ENCODE peak calls at places on chromosome 20, in eight cellular contexts. D is endothelial cell, G is endothelial cell of umbilical vein, O is esophagus squamous epithelium, T is left ventricle myocardium inferior, S is mesothelial cell of epicardium, W is fibroblast of pulmonary artery, B is A549. M is an unnamed sample.
A peak's percentile ranks its signal among the peaks of the same experiment; 100 is the strongest.

GRCh38 chr20:62066983-62067433 is 1.3 kb upstream of the TAF4 start:
- DNase-seq in D (no peak), G (no peak), O (no peak), T (no peak), S (no peak), W (peak; percentile 25), B (no peak), M (peak; percentile 84)

GRCh38 chr20:51660741-51661608 is 107.2 kb downstream of the ATP9A start:
- DNase-seq in D (no peak), G (peak; percentile 96), O (no peak), T (no peak), S (no peak), W (peak; percentile 69), B (peak; percentile 31), M (no peak)

GRCh38 chr20:10553326-10553984 is 118.3 kb downstream of the SLX4IP start:
- DNase-seq in D (peak; percentile 64), G (peak; percentile 84), O (no peak), T (peak; percentile 60), S (peak; percentile 32), W (peak; percentile 90), B (peak; percentile 85), M (peak; percentile 76)

GRCh38 chr20:10080554-10080953 is 45.8 kb downstream of the ANKEF1 start:
- DNase-seq in D (no peak), G (no peak), O (no peak), T (no peak), S (no peak), W (no peak), B (no peak), M (no peak)

GRCh38 chr20:25571817-25572216 is 13.5 kb downstream of the NINL start:
- DNase-seq in D (no peak), G (no peak), O (no peak), T (no peak), S (no peak), W (no peak), B (no peak), M (no peak)

GRCh38 chr20:48841861-48842529 is 14.2 kb upstream of the PREX1 start:
- DNase-seq in D (no peak), G (peak; percentile 89), O (no peak), T (no peak), S (no peak), W (peak; percentile 83), B (peak; percentile 84), M (no peak)

GRCh38 chr20:62776692-62777527 is 19.4 kb upstream of the MRGBP start:
- DNase-seq in D (no peak), G (no peak), O (no peak), T (no peak), S (no peak), W (no peak), B (peak; percentile 61), M (peak; percentile 91)

GRCh38 chr20:5674176-5674660 is 76.0 kb upstream of the SHLD1 start:
- DNase-seq in D (no peak), G (no peak), O (no peak), T (no peak), S (no peak), W (no peak), B (no peak), M (no peak)

GRCh38 chr20:50765674-50766073 is 29.2 kb upstream of the BCAS4 start:
- DNase-seq in D (no peak), G (no peak), O (no peak), T (no peak), S (no peak), W (no peak), B (peak; percentile 56), M (no peak)

GRCh38 chr20:4573564-4574355 is 147.9 kb upstream of the PRND start:
- DNase-seq in D (no peak), G (no peak), O (no peak), T (no peak), S (no peak), W (peak; percentile 75), B (peak; percentile 99), M (no peak)

GRCh38 chr20:23161968-23162696 is 76.0 kb upstream of the CD93 start:
- DNase-seq in D (no peak), G (peak; percentile 58), O (no peak), T (peak; percentile 85), S (no peak), W (peak; percentile 98), B (peak; percentile 24), M (no peak)

DNA sequence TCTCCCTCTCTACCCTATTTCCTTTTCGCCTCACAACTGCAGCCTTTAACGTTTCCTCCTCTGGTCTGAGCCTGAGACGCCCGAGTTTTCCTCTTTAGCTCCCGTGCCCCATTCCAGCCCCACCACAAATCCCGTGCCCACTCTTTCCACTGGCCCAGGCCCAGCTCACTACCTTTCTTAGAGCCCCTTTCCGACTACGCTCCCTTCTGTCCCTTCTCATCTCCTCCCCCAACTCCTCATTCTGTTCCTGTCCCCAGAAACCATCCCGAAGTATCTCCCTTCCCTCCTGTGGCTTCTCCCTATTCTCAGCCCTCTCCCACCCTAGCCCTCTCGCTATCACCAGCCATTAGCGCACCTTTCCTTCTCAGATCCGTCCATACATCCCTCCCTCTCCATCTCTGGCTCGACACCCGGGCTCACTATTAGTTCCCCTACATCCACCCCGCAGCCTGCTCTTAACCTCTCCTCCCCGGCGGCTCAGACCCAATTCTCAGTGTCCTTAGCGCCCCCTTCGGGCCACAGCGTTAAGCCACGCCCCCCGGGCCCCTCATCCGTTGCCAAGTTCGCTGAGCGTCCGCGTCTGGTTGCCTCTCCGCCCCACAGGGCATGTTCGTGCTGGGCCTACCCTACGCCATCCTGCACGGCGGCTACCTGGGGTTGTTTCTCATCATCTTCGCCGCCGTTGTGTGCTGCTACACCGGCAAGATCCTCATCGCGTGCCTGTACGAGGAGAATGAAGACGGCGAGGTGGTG is 2.7 kb downstream of the SLC32A1 start:
- DNase-seq in D (peak; percentile 94), G (peak; percentile 31), O (no peak), T (no peak), S (no peak), W (peak; percentile 18), B (no peak), M (no peak)
- TF ChIP-seq CTCF in D (peak; percentile 52), G (peak; percentile 64), O (no peak), T (peak; percentile 18), S (no peak), W (peak; percentile 27), B (no peak), M (no peak)

DNA sequence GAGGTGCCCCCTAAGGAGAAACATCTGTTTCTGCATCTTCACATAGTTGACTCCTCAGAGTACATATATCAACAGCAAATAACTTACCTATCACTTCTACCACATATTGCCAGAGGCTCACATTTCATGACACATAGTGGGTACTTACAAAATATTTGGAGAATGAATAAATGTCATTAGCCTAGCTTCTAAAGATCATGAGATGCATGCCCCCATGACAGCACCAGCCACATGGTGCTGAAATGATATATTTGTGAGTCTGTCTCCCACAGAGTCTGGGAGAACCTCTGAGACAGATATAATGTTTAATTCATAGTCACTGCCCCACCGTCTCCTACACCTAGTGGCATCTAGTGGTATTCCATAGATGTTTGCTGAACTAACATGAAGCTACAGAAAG is 555.6 kb downstream of the KIF16B start:
- DNase-seq in D (no peak), G (no peak), O (no peak), T (no peak), S (no peak), W (no peak), B (no peak), M (no peak)
- TF ChIP-seq CTCF in D (no peak), G (no peak), O (no peak), T (no peak), S (no peak), W (no peak), B (no peak), M (no peak)

GRCh38 chr20:14434379-14435136 is 97.1 kb upstream of the FLRT3 start:
- DNase-seq in D (no peak), G (no peak), O (no peak), T (no peak), S (no peak), W (peak; percentile 6), B (peak; percentile 19), M (no peak)

GRCh38 chr20:14431568-14431967 is 94.2 kb upstream of the FLRT3 start:
- DNase-seq in D (no peak), G (no peak), O (no peak), T (no peak), S (no peak), W (no peak), B (no peak), M (no peak)

GRCh38 chr20:14432597-14432996 is 95.2 kb upstream of the FLRT3 start:
- DNase-seq in D (no peak), G (no peak), O (no peak), T (no peak), S (no peak), W (no peak), B (no peak), M (no peak)
- TF ChIP-seq CTCF in D (no peak), G (no peak), O (no peak), T (no peak), S (no peak), W (no peak), B (no peak), M (no peak)

DNA sequence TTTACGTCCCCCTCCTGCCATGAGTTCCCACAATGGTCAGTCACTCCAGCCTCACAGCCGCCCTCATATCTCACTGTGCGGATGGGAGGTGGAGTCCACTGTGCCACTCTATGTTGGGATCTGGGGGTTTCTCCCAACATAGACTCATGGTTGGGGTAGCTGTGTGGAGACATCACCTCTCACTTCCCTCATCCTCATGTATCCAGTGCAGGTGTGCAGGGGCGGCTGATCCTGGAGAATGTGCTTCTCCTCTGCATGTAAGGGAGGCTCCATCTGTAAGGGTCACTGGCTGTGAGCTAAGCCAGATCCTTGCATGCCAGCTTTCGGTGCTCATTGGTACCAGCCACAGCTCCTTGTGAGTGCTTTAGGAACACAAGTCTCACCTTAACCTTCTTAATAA is 400.8 kb downstream of the CDH26 start:
- DNase-seq in D (no peak), G (no peak), O (no peak), T (no peak), S (no peak), W (no peak), B (no peak), M (no peak)
- TF ChIP-seq CTCF in D (no peak), G (no peak), O (no peak), T (no peak), S (no peak), W (no peak), B (no peak), M (no peak)

M was measured in Caco-2.